ENCODE peak calls at places on chromosome 19, in seven cellular contexts. One of them, this sample, is unnamed.

GRCh38 chr19:31356587-31357314 is 7.5 kb upstream of the TSHZ3 start:
- DNase-seq in A673: no peak
- DNase-seq in thyroid gland: peak; percentile 67
- DNase-seq in lung: no peak
- DNase-seq in OCI-LY7: no peak
- DNase-seq in tibial nerve: no peak
- DNase-seq in HCT116: no peak
- DNase-seq in this sample: no peak

GRCh38 chr19:43700368-43701015 is 15.4 kb upstream of the IRGC start:
- DNase-seq in A673: peak; percentile 21
- DNase-seq in thyroid gland: no peak
- DNase-seq in lung: peak; percentile 49
- DNase-seq in OCI-LY7: no peak
- DNase-seq in tibial nerve: peak; percentile 23
- DNase-seq in HCT116: no peak
- DNase-seq in this sample: peak; percentile 77

GRCh38 chr19:39599116-39599515 is 3.2 kb upstream of the LGALS13 start:
- DNase-seq in A673: peak; percentile 51
- DNase-seq in thyroid gland: peak; percentile 61
- DNase-seq in lung: no peak
- DNase-seq in OCI-LY7: peak; percentile 16
- DNase-seq in tibial nerve: no peak
- DNase-seq in HCT116: no peak
- DNase-seq in this sample: peak; percentile 49

GRCh38 chr19:2334986-2335846 is 6.7 kb downstream of the SPPL2B start:
- DNase-seq in A673: no peak
- DNase-seq in thyroid gland: no peak
- DNase-seq in lung: no peak
- DNase-seq in OCI-LY7: no peak
- DNase-seq in tibial nerve: no peak
- DNase-seq in HCT116: no peak
- DNase-seq in this sample: no peak

GRCh38 chr19:13033819-13034611 is 38.7 kb downstream of the NFIX start:
- DNase-seq in A673: peak; percentile 57
- DNase-seq in thyroid gland: peak; percentile 97
- DNase-seq in lung: peak; percentile 78
- DNase-seq in OCI-LY7: peak; percentile 54
- DNase-seq in tibial nerve: no peak
- DNase-seq in HCT116: peak; percentile 39
- DNase-seq in this sample: peak; percentile 78

GRCh38 chr19:1066748-1067340 is at the start of gene ARHGAP45:
- DNase-seq in A673: no peak
- DNase-seq in thyroid gland: peak; percentile 26
- DNase-seq in lung: no peak
- DNase-seq in OCI-LY7: peak; percentile 87
- DNase-seq in tibial nerve: no peak
- DNase-seq in HCT116: no peak
- DNase-seq in this sample: no peak

GRCh38 chr19:42090687-42091086 is 14.7 kb downstream of the ZNF574 start:
- DNase-seq in A673: no peak
- DNase-seq in thyroid gland: no peak
- DNase-seq in lung: no peak
- DNase-seq in OCI-LY7: no peak
- DNase-seq in tibial nerve: no peak
- DNase-seq in HCT116: no peak
- DNase-seq in this sample: no peak

GRCh38 chr19:31152906-31153305 is 196.3 kb downstream of the TSHZ3 start:
- DNase-seq in A673: peak; percentile 19
- DNase-seq in thyroid gland: no peak
- DNase-seq in lung: no peak
- DNase-seq in OCI-LY7: no peak
- DNase-seq in tibial nerve: no peak
- DNase-seq in HCT116: no peak
- DNase-seq in this sample: no peak

GRCh38 chr19:53549354-53549753 is 11.4 kb downstream of the ZNF331 start:
- DNase-seq in A673: no peak
- DNase-seq in thyroid gland: no peak
- DNase-seq in lung: no peak
- DNase-seq in OCI-LY7: no peak
- DNase-seq in tibial nerve: no peak
- DNase-seq in HCT116: no peak
- DNase-seq in this sample: no peak

GRCh38 chr19:40224342-40225148 is 1.9 kb downstream of the CCNP start:
- DNase-seq in A673: no peak
- DNase-seq in thyroid gland: no peak
- DNase-seq in lung: no peak
- DNase-seq in OCI-LY7: no peak
- DNase-seq in tibial nerve: no peak
- DNase-seq in HCT116: peak; percentile 76
- DNase-seq in this sample: no peak

GRCh38 chr19:3336680-3337523 is 29.5 kb upstream of the NFIC start:
- DNase-seq in A673: no peak
- DNase-seq in thyroid gland: peak; percentile 99
- DNase-seq in lung: peak; percentile 92
- DNase-seq in OCI-LY7: no peak
- DNase-seq in tibial nerve: peak; percentile 71
- DNase-seq in HCT116: no peak
- DNase-seq in this sample: no peak

DNA sequence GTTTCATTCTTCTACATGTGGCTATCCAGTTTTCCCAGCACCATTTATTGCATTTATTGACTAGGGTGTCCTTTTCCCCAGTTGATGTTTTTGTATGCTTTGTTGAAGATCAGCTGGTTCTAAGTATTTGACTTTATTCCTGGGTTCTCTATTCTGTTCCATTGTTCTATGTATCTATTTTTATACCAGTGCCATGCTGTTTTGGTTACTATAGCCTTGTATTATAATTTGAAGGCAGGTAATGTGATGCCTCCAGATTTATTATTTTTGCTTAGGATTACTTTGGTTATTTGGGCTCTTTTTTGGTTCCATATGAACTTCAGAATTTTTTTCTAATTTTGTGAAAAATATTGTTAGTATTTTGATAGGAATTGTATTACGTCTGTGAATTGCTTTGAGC is 80.6 kb downstream of the URI1 start:
- DNase-seq in A673: no peak
- DNase-seq in thyroid gland: no peak
- DNase-seq in lung: no peak
- DNase-seq in OCI-LY7: no peak
- DNase-seq in tibial nerve: no peak
- DNase-seq in HCT116: no peak
- DNase-seq in this sample: no peak
- H3K27ac ChIP-seq in A673: no peak overlapping the region
- H3K27ac ChIP-seq in thyroid gland: no peak overlapping the region
- H3K27ac ChIP-seq in lung: no peak overlapping the region
- H3K27ac ChIP-seq in OCI-LY7: no peak overlapping the region
- H3K27ac ChIP-seq in tibial nerve: no peak overlapping the region
- H3K27ac ChIP-seq in HCT116: no peak overlapping the region
- H3K27ac ChIP-seq in this sample: no peak overlapping the region

DNA sequence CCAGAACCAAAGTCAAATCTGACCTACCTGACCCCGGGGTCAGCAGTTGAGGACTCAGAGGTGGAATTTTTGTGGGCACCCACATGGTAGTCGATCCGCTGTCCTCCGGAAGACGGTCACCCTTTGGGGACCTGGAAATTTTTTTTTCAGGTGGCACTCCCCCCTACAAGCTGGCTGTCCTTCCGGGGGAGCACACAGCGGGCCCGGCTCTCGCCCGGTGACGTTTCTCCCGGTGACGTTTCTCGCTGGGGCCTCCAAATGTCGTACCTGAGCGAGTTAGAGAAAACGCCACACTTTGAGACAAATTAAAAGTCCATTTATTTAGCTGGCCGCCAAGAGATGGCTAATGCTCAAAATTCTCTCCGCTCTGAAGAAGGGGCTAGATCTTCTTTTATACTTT is 48.8 kb downstream of the ZFP14 start:
- DNase-seq in A673: no peak
- DNase-seq in thyroid gland: no peak
- DNase-seq in lung: no peak
- DNase-seq in OCI-LY7: no peak
- DNase-seq in tibial nerve: no peak
- DNase-seq in HCT116: no peak
- DNase-seq in this sample: no peak
- H3K4me3 ChIP-seq in A673: peak overlapping the region; percentile 88
- H3K4me3 ChIP-seq in thyroid gland: no peak overlapping the region
- H3K4me3 ChIP-seq in lung: no peak overlapping the region
- H3K4me3 ChIP-seq in OCI-LY7: peak overlapping the region; percentile 74
- H3K4me3 ChIP-seq in tibial nerve: no peak overlapping the region
- H3K4me3 ChIP-seq in HCT116: no peak overlapping the region
- H3K4me3 ChIP-seq in this sample: no peak overlapping the region

DNA sequence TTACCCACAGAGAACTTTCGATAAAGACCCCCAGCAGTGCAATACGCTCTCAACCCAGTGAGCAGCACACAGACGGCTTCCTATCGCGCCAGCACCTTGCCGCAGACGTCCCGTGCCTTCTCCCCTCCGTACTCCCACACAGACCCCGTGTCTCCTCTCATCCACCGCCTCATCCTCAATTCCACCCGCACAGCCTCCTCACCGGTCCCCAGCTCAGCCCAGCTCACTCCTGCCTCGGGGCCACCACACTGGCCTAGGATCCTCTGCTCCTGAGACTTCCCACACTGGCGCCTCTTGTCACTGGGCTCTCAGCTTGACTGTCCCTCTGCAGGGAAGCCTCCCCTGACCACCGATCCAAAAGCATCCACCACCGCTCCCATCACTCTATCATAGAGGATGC is 9.0 kb downstream of the MLLT1 start:
- DNase-seq in A673: no peak
- DNase-seq in thyroid gland: no peak
- DNase-seq in lung: no peak
- DNase-seq in OCI-LY7: no peak
- DNase-seq in tibial nerve: no peak
- DNase-seq in HCT116: no peak
- DNase-seq in this sample: no peak
- H3K4me1 ChIP-seq in A673: no peaks in the 10 kb centered on the region
- H3K4me1 ChIP-seq in thyroid gland: peaks cover 58% of the 10 kb centered on the region
- H3K4me1 ChIP-seq in lung: peaks cover 31% of the 10 kb centered on the region
- H3K4me1 ChIP-seq in OCI-LY7: no peaks in the 10 kb centered on the region
- H3K4me1 ChIP-seq in tibial nerve: peaks cover 47% of the 10 kb centered on the region
- H3K4me1 ChIP-seq in HCT116: no peaks in the 10 kb centered on the region
- H3K4me1 ChIP-seq in this sample: peaks cover 2% of the 10 kb centered on the region

GRCh38 chr19:19361075-19361594 is 40.5 kb downstream of the MAU2 start:
- DNase-seq in A673: peak; percentile 93
- DNase-seq in thyroid gland: peak; percentile 83
- DNase-seq in lung: peak; percentile 77
- DNase-seq in OCI-LY7: peak; percentile 81
- DNase-seq in tibial nerve: peak; percentile 75
- DNase-seq in HCT116: peak; percentile 85
- DNase-seq in this sample: peak; percentile 95
- H3K27ac ChIP-seq in A673: no peak overlapping the region
- H3K27ac ChIP-seq in thyroid gland: no peak overlapping the region
- H3K27ac ChIP-seq in lung: peak overlapping the region; percentile 39
- H3K27ac ChIP-seq in OCI-LY7: peak overlapping the region; percentile 20
- H3K27ac ChIP-seq in tibial nerve: peak overlapping the region; percentile 53
- H3K27ac ChIP-seq in HCT116: peak overlapping the region; percentile 3
- H3K27ac ChIP-seq in this sample: no peak overlapping the region